ENCODE peak calls at places on chromosome 13, in nine cellular contexts. I is GM12865, Y is coronary artery, J is left ventricle myocardium inferior, M is cardiac fibroblast, B is MCF 10A, X is Peyer's patch, D is fibroblast of pulmonary artery, K is Calu3. H is an unnamed sample.

GRCh38 chr13:41802684-41803554 is 158.0 kb downstream of the VWA8 start:
- DNase-seq in X (no peak), M (peak), Y (no peak), K (no peak), J (no peak), D (peak), B (peak), I (no peak), H (no peak)

GRCh38 chr13:109253316-109253715 is 533.1 kb downstream of the IRS2 start:
- DNase-seq in D (no peak), J (no peak), I (no peak), B (no peak), M (no peak), Y (no peak), X (no peak), K (no peak), H (no peak)

GRCh38 chr13:84812078-84812477 is 929.8 kb upstream of the SLITRK1 start:
- DNase-seq in B (no peak), I (no peak), M (no peak), K (no peak), Y (no peak), X (no peak), J (no peak), D (no peak), H (no peak)

GRCh38 chr13:35923347-35923746 is 207.8 kb downstream of the DCLK1 start:
- DNase-seq in B (peak), X (no peak), M (peak), K (no peak), J (peak), D (peak), Y (no peak), I (no peak), H (peak)

GRCh38 chr13:60663788-60664187 is 266.8 kb downstream of the TDRD3 start:
- DNase-seq in X (no peak), K (no peak), J (no peak), I (no peak), B (no peak), D (no peak), Y (no peak), M (no peak), H (no peak)

GRCh38 chr13:113832204-113832603 is 31.7 kb downstream of the GAS6 start:
- DNase-seq in X (peak), Y (no peak), D (no peak), K (no peak), J (no peak), I (no peak), M (no peak), B (peak), H (no peak)

GRCh38 chr13:101757446-101758039 is 305.1 kb downstream of the ITGBL1 start:
- DNase-seq in I (peak), K (no peak), B (peak), Y (no peak), X (no peak), D (peak), J (no peak), M (peak), H (no peak)

GRCh38 chr13:21149568-21149967 is 26.8 kb downstream of the SKA3 start:
- DNase-seq in D (no peak), K (no peak), X (no peak), M (peak), J (no peak), I (no peak), Y (no peak), B (no peak), H (no peak)

GRCh38 chr13:85108356-85108755 is 690.9 kb downstream of the SLITRK6 start:
- DNase-seq in Y (no peak), X (no peak), K (no peak), M (no peak), B (peak), I (peak), J (no peak), D (no peak), H (no peak)

GRCh38 chr13:79457948-79458347 is 23.0 kb upstream of the NDFIP2 start:
- DNase-seq in B (peak), K (no peak), J (no peak), M (peak), Y (no peak), D (peak), X (no peak), I (no peak), H (no peak)

GRCh38 chr13:87779451-87779850 is 108.3 kb downstream of the SLITRK5 start:
- DNase-seq in D (no peak), K (no peak), Y (no peak), M (no peak), J (no peak), I (no peak), B (no peak), X (no peak), H (no peak)

GRCh38 chr13:95710313-95710712 is 33.4 kb downstream of the DNAJC3 start:
- DNase-seq in M (peak), X (no peak), B (peak), Y (no peak), J (no peak), I (peak), K (no peak), D (peak), H (no peak)

GRCh38 chr13:23849670-23850069 is 39.5 kb downstream of the MIPEP start:
- DNase-seq in K (no peak), M (no peak), Y (no peak), B (no peak), X (no peak), J (no peak), I (no peak), D (no peak), H (no peak)

GRCh38 chr13:77907653-77908341 is 10.8 kb downstream of the EDNRB start:
- DNase-seq in K (no peak), B (no peak), I (no peak), M (peak), J (peak), Y (no peak), X (no peak), D (peak), H (no peak)

GRCh38 chr13:39415403-39415802 is 187.6 kb downstream of the LHFPL6 start:
- DNase-seq in X (no peak), Y (peak), B (peak), M (peak), K (peak), J (peak), D (peak), I (peak), H (no peak)

GRCh38 chr13:64925284-64925683 is 2304.9 kb downstream of the PCDH9 start:
- DNase-seq in M (peak), D (peak), Y (no peak), J (no peak), K (no peak), I (peak), B (peak), X (no peak), H (peak)

GRCh38 chr13:90055121-90055520 is 1292.4 kb upstream of the MIR17HG start:
- DNase-seq in K (peak), J (no peak), M (no peak), D (no peak), B (peak), I (no peak), X (no peak), Y (no peak), H (no peak)

GRCh38 chr13:69956343-69956742 is 151.3 kb upstream of the ATXN8OS start:
- DNase-seq in M (no peak), Y (no peak), I (no peak), X (no peak), B (no peak), K (no peak), J (no peak), D (no peak), H (no peak)

GRCh38 chr13:111202745-111203144 is 87.6 kb downstream of the ARHGEF7 start:
- DNase-seq in I (peak), J (no peak), D (peak), M (peak), Y (no peak), X (no peak), B (peak), K (no peak), H (no peak)

GRCh38 chr13:77196052-77196618 is 130.8 kb downstream of the MYCBP2 start:
- DNase-seq in J (no peak), M (peak), X (no peak), K (no peak), D (peak), Y (no peak), B (no peak), I (no peak), H (no peak)

GRCh38 chr13:94199135-94199534 is 280.3 kb downstream of the DCT start:
- DNase-seq in I (no peak), B (no peak), J (no peak), Y (no peak), K (no peak), M (no peak), D (no peak), X (no peak), H (no peak)

GRCh38 chr13:109729031-109729870 is 57.1 kb downstream of the IRS2 start:
- DNase-seq in D (peak), I (no peak), J (no peak), K (no peak), X (no peak), M (peak), B (no peak), Y (no peak), H (no peak)

GRCh38 chr13:109781384-109782065 is 4.9 kb downstream of the IRS2 start:
- DNase-seq in J (no peak), D (no peak), K (no peak), Y (no peak), B (peak), X (no peak), I (no peak), M (peak), H (no peak)

GRCh38 chr13:45834411-45834994 is 17.1 kb downstream of the SIAH3 start:
- DNase-seq in J (no peak), Y (peak), B (no peak), D (no peak), M (no peak), K (no peak), I (no peak), X (no peak), H (peak)

GRCh38 chr13:75197803-75198202 is 284.2 kb downstream of the TBC1D4 start:
- DNase-seq in K (no peak), X (no peak), M (peak), D (no peak), B (no peak), J (no peak), I (no peak), Y (no peak), H (no peak)

GRCh38 chr13:91155512-91156114 is 191.9 kb upstream of the MIR17HG start:
- DNase-seq in M (no peak), X (no peak), Y (no peak), D (no peak), B (no peak), I (no peak), J (no peak), K (peak), H (no peak)

GRCh38 chr13:41060723-41061074 is 610 bp upstream of the WBP4 start:
- DNase-seq in M (peak), I (peak), B (peak), J (peak), X (peak), Y (no peak), K (peak), D (no peak), H (peak)

GRCh38 chr13:47334173-47334572 is 437.3 kb upstream of the HTR2A start:
- DNase-seq in Y (no peak), M (peak), J (no peak), B (peak), K (no peak), I (no peak), X (no peak), D (peak), H (no peak)

GRCh38 chr13:26074706-26075105 is 22.9 kb upstream of the SHISA2 start:
- DNase-seq in B (peak), I (no peak), K (peak), Y (no peak), M (peak), D (peak), J (no peak), X (no peak), H (no peak)

GRCh38 chr13:36420437-36420891 is 11.8 kb upstream of the CCNA1 start:
- DNase-seq in D (peak), J (peak), X (peak), M (peak), K (peak), I (peak), Y (no peak), B (peak), H (peak)

GRCh38 chr13:37429976-37430375 is 168.6 kb downstream of the POSTN start:
- DNase-seq in B (peak), Y (no peak), D (peak), K (no peak), I (no peak), J (no peak), M (peak), X (no peak), H (no peak)

GRCh38 chr13:100532836-100533435 is 55.7 kb downstream of the GGACT start:
- DNase-seq in B (no peak), D (no peak), J (no peak), Y (peak), X (peak), M (no peak), K (no peak), I (no peak), H (peak)

GRCh38 chr13:28531195-28531955 is 36.4 kb upstream of the FLT1 start:
- DNase-seq in X (no peak), D (peak), Y (no peak), K (no peak), I (no peak), B (peak), M (peak), J (peak), H (peak)

GRCh38 chr13:36275190-36276002 is 22.2 kb downstream of the CCDC169 start:
- DNase-seq in B (peak), M (peak), D (peak), Y (no peak), K (peak), I (peak), J (no peak), X (no peak), H (no peak)

GRCh38 chr13:94233401-94233800 is 246.1 kb downstream of the DCT start:
- DNase-seq in J (peak), D (peak), X (no peak), B (peak), I (no peak), M (peak), K (no peak), Y (no peak), H (no peak)

GRCh38 chr13:31703780-31704179 is 35.5 kb upstream of the RXFP2 start:
- DNase-seq in J (no peak), M (no peak), D (no peak), I (no peak), B (no peak), K (no peak), X (no peak), Y (no peak), H (no peak)

GRCh38 chr13:31697290-31697689 is 42.0 kb upstream of the RXFP2 start:
- DNase-seq in Y (no peak), K (no peak), B (peak), X (no peak), I (no peak), J (no peak), D (no peak), M (no peak), H (no peak)

GRCh38 chr13:31699650-31700049 is 39.7 kb upstream of the RXFP2 start:
- DNase-seq in I (no peak), X (no peak), B (peak), Y (no peak), K (no peak), D (peak), J (no peak), M (peak), H (no peak)
- TF ChIP-seq CTCF in I (no peak), X (no peak), B (no peak), Y (no peak), K (no peak), D (peak), J (peak), M (peak), H (no peak)

GRCh38 chr13:22801402-22802003 is 379.3 kb upstream of the SGCG start:
- DNase-seq in J (no peak), X (no peak), K (no peak), Y (no peak), D (peak), M (peak), I (peak), B (no peak), H (no peak)
- TF ChIP-seq CTCF in J (peak), X (no peak), K (no peak), Y (no peak), D (no peak), M (no peak), I (no peak), B (peak), H (peak)

DNA sequence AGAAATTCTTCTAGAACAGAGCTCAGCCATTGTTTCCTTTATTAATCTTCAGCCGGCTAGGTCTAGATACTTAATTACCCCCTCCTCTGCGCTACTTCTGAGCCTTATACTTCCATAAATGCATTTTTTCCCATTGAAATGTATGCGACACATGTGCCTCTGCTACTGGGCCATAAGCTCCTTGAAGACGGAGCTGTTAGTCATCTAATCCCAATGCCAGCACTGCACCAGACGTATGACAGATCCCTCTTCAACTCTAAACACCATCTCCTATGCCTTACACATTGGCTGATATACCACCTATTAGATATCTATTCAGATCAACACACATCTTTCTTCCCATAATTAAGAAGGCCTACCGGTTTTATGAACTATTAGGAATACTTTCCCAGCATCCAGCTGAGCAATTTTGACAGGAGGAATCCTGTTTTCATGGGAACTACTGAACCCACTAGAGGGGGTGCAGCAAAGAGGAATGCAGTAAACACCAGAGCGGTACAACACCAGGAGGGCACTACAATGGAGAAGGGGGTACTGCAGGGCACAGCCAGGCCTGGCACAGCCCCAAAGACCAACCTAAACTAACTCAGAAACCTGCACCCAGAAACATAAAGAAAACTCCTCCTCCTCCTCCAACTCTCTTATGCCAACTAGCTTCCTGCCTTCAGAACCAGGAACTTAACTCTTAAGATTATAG is 18.8 kb downstream of the STK24 start:
- DNase-seq in I (no peak), B (no peak), X (no peak), K (no peak), M (peak), Y (no peak), J (no peak), D (no peak), H (no peak)
- TF ChIP-seq CTCF in I (no peak), B (no peak), X (no peak), K (no peak), M (no peak), Y (no peak), J (no peak), D (no peak), H (no peak)

GRCh38 chr13:44017756-44018309 is 138.1 kb downstream of the LACC1 start:
- DNase-seq in J (peak), K (no peak), D (no peak), Y (no peak), B (no peak), M (no peak), X (no peak), I (no peak), H (no peak)
- TF ChIP-seq CTCF in J (no peak), K (no peak), D (no peak), Y (no peak), B (no peak), M (no peak), X (no peak), I (no peak), H (no peak)

GRCh38 chr13:48578516-48579166 is 45.8 kb upstream of the RCBTB2 start:
- DNase-seq in I (peak), D (no peak), J (no peak), B (no peak), Y (no peak), X (no peak), M (no peak), K (no peak), H (no peak)
- TF ChIP-seq CTCF in I (no peak), D (no peak), J (no peak), B (no peak), Y (no peak), X (no peak), M (no peak), K (no peak), H (no peak)

DNA sequence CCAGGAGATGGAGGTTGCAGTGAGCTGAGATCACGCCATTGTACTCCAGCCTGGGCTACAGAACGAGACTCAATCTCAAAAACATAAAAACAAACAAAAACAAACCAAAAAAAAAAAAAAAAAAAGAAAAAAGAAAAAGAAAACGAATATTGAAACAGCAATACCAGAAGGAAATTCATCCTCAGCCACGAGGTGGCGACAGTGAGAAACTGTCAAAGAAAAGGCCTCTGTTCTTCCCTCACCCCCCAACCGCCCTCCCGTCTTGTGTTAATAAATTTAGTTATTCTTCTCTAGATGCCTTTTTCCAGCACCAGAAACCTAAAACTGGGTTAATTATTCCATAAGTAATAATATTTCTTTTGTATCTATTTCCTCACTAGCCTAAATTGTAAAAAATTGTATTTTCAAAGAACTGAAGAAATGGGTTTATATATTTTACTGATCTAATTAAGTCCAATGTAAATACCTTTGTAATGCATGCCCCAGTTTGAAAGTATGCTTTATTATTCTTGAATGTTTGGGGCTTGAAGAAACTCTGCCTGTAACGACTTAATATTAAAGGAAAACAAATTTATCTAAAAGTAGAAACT is 38.6 kb downstream of the LIG4 start:
- DNase-seq in M (peak), K (peak), X (peak), B (peak), I (peak), Y (no peak), D (peak), J (no peak), H (no peak)
- TF ChIP-seq CTCF in M (peak), K (no peak), X (peak), B (peak), I (peak), Y (no peak), D (peak), J (peak), H (peak)

DNA sequence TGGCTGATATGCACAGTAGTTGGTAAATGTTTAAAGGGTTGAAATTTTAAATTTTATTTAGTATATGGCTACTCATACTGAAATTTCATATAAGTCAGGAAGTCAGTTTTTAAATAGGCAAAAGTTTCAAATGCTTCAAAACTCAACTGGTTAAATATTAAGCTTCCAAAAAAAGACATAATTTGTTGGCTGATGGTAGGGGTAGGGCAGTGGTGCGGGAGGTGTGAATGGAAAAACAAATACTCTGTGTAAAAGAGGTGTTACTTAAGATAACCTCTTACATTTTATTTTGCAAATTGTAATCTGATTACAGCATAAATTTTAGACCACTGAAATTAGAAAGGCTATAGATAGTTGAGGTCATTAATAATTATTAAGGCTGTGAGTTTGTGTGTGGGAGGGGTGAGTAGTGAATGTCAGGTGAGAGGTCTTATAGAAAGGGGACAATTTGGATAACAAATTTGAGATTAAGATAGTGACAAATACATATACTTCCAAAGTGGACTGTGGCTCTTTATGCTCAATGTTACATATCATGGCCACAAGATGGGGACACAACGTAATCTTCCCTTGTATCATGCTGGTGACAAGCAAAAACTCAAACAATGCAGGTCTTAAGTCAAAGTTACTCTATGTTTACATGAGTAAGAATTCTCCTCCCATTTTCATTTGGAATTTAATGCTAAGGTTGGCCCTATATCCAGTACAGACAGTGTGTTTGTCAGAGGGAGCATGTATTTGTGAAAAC is 36.6 kb upstream of the OXGR1 start:
- DNase-seq in D (peak), M (peak), X (no peak), K (no peak), Y (no peak), I (peak), J (no peak), B (peak), H (no peak)
- TF ChIP-seq CTCF in D (peak), M (peak), X (no peak), K (no peak), Y (no peak), I (no peak), J (peak), B (peak), H (peak)